ENCODE peak calls at places on chromosomes 16 and 17, in ten cellular contexts. V, P, D, R, E, B, C, U, W and T are unnamed samples.

GRCh38 chr16:24729967-24730815 is 740 bp downstream of the TNRC6A start:
- DNase-seq in V (no peak), P (peak), D (peak), R (peak), E (peak), B (peak), C (peak), U (peak), W (peak), T (peak)

GRCh38 chr17:34313164-34313563 is 6.1 kb upstream of the CCL8 start:
- DNase-seq in V (no peak), P (peak), D (no peak), R (no peak), E (no peak), B (no peak), C (no peak), U (no peak), W (no peak), T (no peak)

GRCh38 chr17:54754560-54754959 is 146.1 kb upstream of the TOM1L1 start:
- DNase-seq in V (no peak), P (no peak), D (peak), R (peak), E (peak), B (peak), C (no peak), U (no peak), W (peak), T (no peak)

GRCh38 chr16:50152807-50153647 is at the start of gene TENT4B:
- DNase-seq in V (peak), P (peak), D (peak), R (peak), E (peak), B (peak), C (peak), U (peak), W (peak), T (peak)

GRCh38 chr16:65876200-65876498 is 490.3 kb upstream of the CDH5 start:
- DNase-seq in V (no peak), P (peak), D (no peak), R (no peak), E (no peak), B (no peak), C (no peak), U (no peak), W (no peak), T (no peak)

GRCh38 chr16:52251495-52251894 is 295.4 kb downstream of the TOX3 start:
- DNase-seq in V (no peak), P (no peak), D (no peak), R (no peak), E (no peak), B (no peak), C (no peak), U (no peak), W (no peak), T (no peak)

GRCh38 chr17:45983614-45984310 is 15.3 kb upstream of the STH start:
- DNase-seq in V (no peak), P (no peak), D (no peak), R (no peak), E (no peak), B (no peak), C (no peak), U (no peak), W (no peak), T (no peak)

GRCh38 chr17:77528516-77529327 is 388.0 kb downstream of the SEC14L1 start:
- DNase-seq in V (no peak), P (no peak), D (no peak), R (no peak), E (peak), B (peak), C (peak), U (no peak), W (no peak), T (no peak)

GRCh38 chr17:31052187-31052889 is 42.4 kb upstream of the NF1 start:
- DNase-seq in V (no peak), P (peak), D (peak), R (peak), E (no peak), B (no peak), C (no peak), U (no peak), W (no peak), T (no peak)

GRCh38 chr16:56029026-56029425 is 153.9 kb upstream of the CES5A start:
- DNase-seq in V (no peak), P (no peak), D (no peak), R (no peak), E (no peak), B (no peak), C (no peak), U (no peak), W (no peak), T (no peak)

GRCh38 chr17:80942360-80943345 is 49.0 kb upstream of the CHMP6 start:
- DNase-seq in V (peak), P (peak), D (no peak), R (peak), E (no peak), B (no peak), C (no peak), U (no peak), W (no peak), T (no peak)

GRCh38 chr17:75889454-75889853 is 7.3 kb downstream of the TRIM65 start:
- DNase-seq in V (no peak), P (no peak), D (no peak), R (no peak), E (no peak), B (no peak), C (no peak), U (no peak), W (no peak), T (no peak)

GRCh38 chr16:4489030-4489429 is 12.8 kb downstream of the HMOX2 start:
- DNase-seq in V (no peak), P (peak), D (no peak), R (no peak), E (no peak), B (no peak), C (no peak), U (no peak), W (no peak), T (no peak)

GRCh38 chr16:87076950-87077749 is 240.0 kb downstream of the C16orf95 start:
- DNase-seq in V (no peak), P (peak), D (peak), R (peak), E (peak), B (peak), C (peak), U (peak), W (peak), T (peak)

GRCh38 chr17:82212331-82213250 is at the start of gene CCDC57:
- DNase-seq in V (no peak), P (peak), D (peak), R (peak), E (peak), B (peak), C (peak), U (peak), W (peak), T (peak)

GRCh38 chr16:57985204-57986121 is 14.5 kb upstream of the CNGB1 start:
- DNase-seq in V (no peak), P (no peak), D (no peak), R (no peak), E (peak), B (no peak), C (no peak), U (no peak), W (no peak), T (no peak)

GRCh38 chr16:12903325-12904040 is 2.1 kb downstream of the SHISA9 start:
- DNase-seq in V (no peak), P (no peak), D (no peak), R (no peak), E (peak), B (peak), C (no peak), U (no peak), W (no peak), T (no peak)

GRCh38 chr17:82536220-82537201 is 17.0 kb downstream of the FOXK2 start:
- DNase-seq in V (peak), P (peak), D (peak), R (peak), E (peak), B (peak), C (no peak), U (peak), W (no peak), T (no peak)

GRCh38 chr17:48577330-48577945 is 712 bp downstream of the HOXB4 start:
- DNase-seq in V (no peak), P (peak), D (no peak), R (no peak), E (no peak), B (no peak), C (no peak), U (no peak), W (peak), T (peak)

GRCh38 chr16:50996166-50996565 is 154.9 kb downstream of the SALL1 start:
- DNase-seq in V (no peak), P (no peak), D (no peak), R (no peak), E (no peak), B (no peak), C (no peak), U (no peak), W (no peak), T (no peak)

GRCh38 chr17:12277827-12278226 is 257.1 kb downstream of the MAP2K4 start:
- DNase-seq in V (no peak), P (no peak), D (no peak), R (no peak), E (no peak), B (no peak), C (no peak), U (no peak), W (no peak), T (no peak)

GRCh38 chr16:78240459-78241222 is 141.2 kb downstream of the WWOX start:
- DNase-seq in V (no peak), P (no peak), D (no peak), R (peak), E (no peak), B (no peak), C (no peak), U (no peak), W (no peak), T (no peak)

GRCh38 chr17:44247346-44248219 is 20.4 kb downstream of the SLC4A1 start:
- DNase-seq in V (no peak), P (no peak), D (no peak), R (no peak), E (peak), B (no peak), C (no peak), U (no peak), W (no peak), T (no peak)

GRCh38 chr16:8655184-8655717 is 19.2 kb upstream of the ABAT start:
- DNase-seq in V (no peak), P (peak), D (peak), R (peak), E (no peak), B (peak), C (no peak), U (peak), W (peak), T (peak)

GRCh38 chr16:48385272-48385953 is at the start of gene SIAH1:
- DNase-seq in V (peak), P (peak), D (peak), R (peak), E (peak), B (peak), C (peak), U (peak), W (peak), T (peak)

GRCh38 chr17:10059684-10060211 is 138.7 kb downstream of the GAS7 start:
- DNase-seq in V (peak), P (peak), D (peak), R (no peak), E (no peak), B (no peak), C (no peak), U (peak), W (no peak), T (peak)

GRCh38 chr16:51143166-51143565 is 7.9 kb downstream of the SALL1 start:
- DNase-seq in V (no peak), P (no peak), D (no peak), R (no peak), E (no peak), B (no peak), C (no peak), U (no peak), W (no peak), T (no peak)

GRCh38 chr17:32103476-32104113 is 38.7 kb upstream of the RHOT1 start:
- DNase-seq in V (no peak), P (no peak), D (no peak), R (peak), E (no peak), B (no peak), C (no peak), U (no peak), W (no peak), T (peak)

GRCh38 chr16:82835487-82836160 is 208.9 kb downstream of the CDH13 start:
- DNase-seq in V (no peak), P (peak), D (no peak), R (no peak), E (no peak), B (no peak), C (no peak), U (no peak), W (no peak), T (no peak)

GRCh38 chr17:7321466-7321865 is 6.3 kb upstream of the GPS2 start:
- DNase-seq in V (no peak), P (no peak), D (no peak), R (no peak), E (peak), B (no peak), C (no peak), U (no peak), W (no peak), T (no peak)

GRCh38 chr16:22151599-22151998 is 10.7 kb upstream of the SDR42E2 start:
- DNase-seq in V (no peak), P (no peak), D (no peak), R (no peak), E (no peak), B (no peak), C (no peak), U (no peak), W (no peak), T (no peak)

GRCh38 chr16:15976929-15977637 is 27.7 kb downstream of the ABCC1 start:
- DNase-seq in V (peak), P (peak), D (no peak), R (no peak), E (no peak), B (no peak), C (no peak), U (no peak), W (no peak), T (no peak)

GRCh38 chr16:14324581-14324980 is 253.5 kb downstream of the MRTFB start:
- DNase-seq in V (no peak), P (peak), D (no peak), R (no peak), E (no peak), B (no peak), C (no peak), U (no peak), W (no peak), T (no peak)

DNA sequence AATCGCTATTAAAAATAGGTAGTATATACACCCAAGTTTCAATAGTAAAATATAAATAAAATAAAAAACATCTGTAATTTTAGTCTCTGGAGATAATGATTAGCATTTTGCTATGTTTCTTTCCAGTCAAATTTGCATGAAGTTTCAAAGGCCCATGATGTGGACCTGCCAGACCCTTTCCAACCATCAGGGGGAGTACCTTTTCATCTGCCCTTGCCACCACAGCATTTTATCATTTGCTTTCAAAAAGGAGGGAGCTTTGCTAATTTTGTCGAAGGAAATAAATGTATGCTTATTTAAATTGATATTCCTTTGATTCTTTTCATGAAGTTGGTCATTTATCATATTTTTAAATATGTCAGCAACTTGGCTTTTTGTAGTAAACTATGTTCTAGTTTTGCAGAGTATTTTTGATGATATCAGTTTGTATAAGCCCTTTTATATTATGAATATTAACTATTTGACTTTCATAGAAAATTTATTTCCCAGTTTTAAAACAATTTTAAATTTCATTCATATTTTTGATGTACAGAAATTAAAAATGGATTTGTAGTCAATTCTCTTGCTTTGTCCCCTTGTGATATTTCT is 115.2 kb upstream of the NETO2 start:
- DNase-seq in V (no peak), P (peak), D (peak), R (no peak), E (peak), B (peak), C (no peak), U (peak), W (peak), T (peak)
- TF ChIP-seq CTCF in V (no peak), P (peak), D (peak), R (peak), E (peak), B (peak), C (peak), U (peak), W (peak), T (peak)

GRCh38 chr17:4997302-4998026 is at the start of the genes INCA1 and KIF1C:
- DNase-seq in V (peak), P (peak), D (peak), R (peak), E (peak), B (peak), C (peak), U (peak), W (peak), T (peak)
- TF ChIP-seq CTCF in V (peak), P (no peak), D (no peak), R (peak), E (no peak), B (no peak), C (no peak), U (no peak), W (no peak), T (no peak)

GRCh38 chr17:65456368-65457151 is 104.9 kb downstream of the AXIN2 start:
- DNase-seq in V (no peak), P (no peak), D (no peak), R (no peak), E (no peak), B (no peak), C (no peak), U (no peak), W (no peak), T (no peak)

GRCh38 chr17:65457635-65458257 is 103.7 kb downstream of the AXIN2 start:
- DNase-seq in V (no peak), P (no peak), D (no peak), R (no peak), E (no peak), B (no peak), C (no peak), U (no peak), W (no peak), T (no peak)

GRCh38 chr17:65455154-65455971 is 106.1 kb downstream of the AXIN2 start:
- DNase-seq in V (no peak), P (no peak), D (no peak), R (no peak), E (no peak), B (no peak), C (no peak), U (no peak), W (no peak), T (no peak)

GRCh38 chr17:65457183-65457582 is 104.3 kb downstream of the AXIN2 start:
- DNase-seq in V (no peak), P (no peak), D (no peak), R (no peak), E (no peak), B (no peak), C (no peak), U (no peak), W (no peak), T (no peak)

DNA sequence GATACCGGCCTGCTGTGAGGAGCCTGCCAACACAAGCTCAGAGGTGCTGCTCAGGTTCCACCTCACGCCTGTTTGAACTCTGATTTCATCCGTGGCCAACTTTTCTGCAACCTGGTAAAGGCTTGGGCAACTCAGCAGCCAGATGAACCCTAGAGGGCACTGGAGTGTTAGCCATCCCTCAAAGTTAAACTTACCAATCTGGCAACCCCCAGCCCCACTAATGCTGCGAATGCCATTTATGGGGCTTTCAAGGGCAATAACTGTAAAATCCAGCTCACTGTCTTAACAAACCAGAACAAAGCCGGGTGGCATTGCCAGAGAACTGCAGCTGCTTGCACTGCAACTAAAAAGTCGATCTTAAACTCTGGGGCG is 105.5 kb downstream of the AXIN2 start:
- DNase-seq in V (no peak), P (peak), D (peak), R (peak), E (peak), B (peak), C (peak), U (no peak), W (peak), T (no peak)
- TF ChIP-seq CTCF in V (no peak), P (peak), D (no peak), R (peak), E (peak), B (no peak), C (no peak), U (peak), W (peak), T (no peak)

GRCh38 chr17:79415909-79416308 is 194.9 kb downstream of the RBFOX3 start:
- DNase-seq in V (no peak), P (no peak), D (no peak), R (no peak), E (no peak), B (no peak), C (no peak), U (no peak), W (no peak), T (no peak)

GRCh38 chr17:79420318-79421243 is 190.3 kb downstream of the RBFOX3 start:
- DNase-seq in V (no peak), P (no peak), D (no peak), R (no peak), E (no peak), B (peak), C (no peak), U (no peak), W (no peak), T (peak)

GRCh38 chr17:79414520-79415065 is 196.3 kb downstream of the RBFOX3 start:
- DNase-seq in V (no peak), P (no peak), D (no peak), R (no peak), E (no peak), B (no peak), C (no peak), U (no peak), W (no peak), T (no peak)

GRCh38 chr17:79415365-79415764 is 195.5 kb downstream of the RBFOX3 start:
- DNase-seq in V (no peak), P (no peak), D (no peak), R (no peak), E (no peak), B (no peak), C (no peak), U (no peak), W (no peak), T (no peak)

GRCh38 chr17:79417589-79417988 is 193.3 kb downstream of the RBFOX3 start:
- DNase-seq in V (no peak), P (no peak), D (no peak), R (no peak), E (no peak), B (no peak), C (no peak), U (no peak), W (no peak), T (no peak)
- TF ChIP-seq CTCF in V (no peak), P (no peak), D (no peak), R (no peak), E (no peak), B (no peak), C (no peak), U (no peak), W (no peak), T (no peak)